ENCODE peak calls at places on chromosomes 11 and 22, in eight cellular contexts. One of them, this sample, is unnamed.

GRCh38 chr22:28398987-28399386 is 280.7 kb downstream of the TTC28 start:
- DNase-seq in fibroblast of lung: no peak
- DNase-seq in K562: no peak
- DNase-seq in mammary epithelial cell: no peak
- DNase-seq in IMR-90: peak; percentile 28
- DNase-seq in GM12878: no peak
- DNase-seq in Karpas-422: no peak
- DNase-seq in endothelial cell of umbilical vein: no peak
- DNase-seq in this sample: no peak

GRCh38 chr11:119363874-119364590 is 17.5 kb downstream of the USP2 start:
- DNase-seq in GM12878: no peak
- DNase-seq in mammary epithelial cell: no peak
- DNase-seq in IMR-90: no peak
- DNase-seq in K562: peak; percentile 94
- DNase-seq in Karpas-422: peak; percentile 83
- DNase-seq in fibroblast of lung: peak; percentile 20
- DNase-seq in endothelial cell of umbilical vein: peak; percentile 39
- DNase-seq in this sample: peak; percentile 73

GRCh38 chr11:65504671-65505433 is 6.0 kb downstream of the MALAT1 start:
- DNase-seq in GM12878: no peak
- DNase-seq in IMR-90: peak; percentile 46
- DNase-seq in mammary epithelial cell: no peak
- DNase-seq in fibroblast of lung: peak; percentile 29
- DNase-seq in endothelial cell of umbilical vein: peak; percentile 35
- DNase-seq in K562: no peak
- DNase-seq in Karpas-422: peak; percentile 60
- DNase-seq in this sample: peak; percentile 52

GRCh38 chr11:1410366-1411291 is 20.9 kb downstream of the BRSK2 start:
- DNase-seq in IMR-90: no peak
- DNase-seq in GM12878: no peak
- DNase-seq in endothelial cell of umbilical vein: no peak
- DNase-seq in K562: no peak
- DNase-seq in fibroblast of lung: no peak
- DNase-seq in Karpas-422: no peak
- DNase-seq in mammary epithelial cell: no peak
- DNase-seq in this sample: no peak

GRCh38 chr11:66854729-66855211 is 2.1 kb upstream of the LRFN4 start:
- DNase-seq in IMR-90: no peak
- DNase-seq in GM12878: no peak
- DNase-seq in K562: no peak
- DNase-seq in Karpas-422: no peak
- DNase-seq in fibroblast of lung: no peak
- DNase-seq in endothelial cell of umbilical vein: no peak
- DNase-seq in mammary epithelial cell: no peak
- DNase-seq in this sample: no peak

GRCh38 chr11:58142781-58143180 is 17.5 kb upstream of the OR9I1 start:
- DNase-seq in Karpas-422: no peak
- DNase-seq in endothelial cell of umbilical vein: no peak
- DNase-seq in K562: no peak
- DNase-seq in mammary epithelial cell: no peak
- DNase-seq in fibroblast of lung: no peak
- DNase-seq in IMR-90: no peak
- DNase-seq in GM12878: no peak
- DNase-seq in this sample: no peak

GRCh38 chr11:1445741-1446445 is 40.7 kb downstream of the MOB2 start:
- DNase-seq in Karpas-422: no peak
- DNase-seq in K562: no peak
- DNase-seq in GM12878: no peak
- DNase-seq in mammary epithelial cell: no peak
- DNase-seq in IMR-90: no peak
- DNase-seq in fibroblast of lung: no peak
- DNase-seq in endothelial cell of umbilical vein: no peak
- DNase-seq in this sample: peak; percentile 31

GRCh38 chr11:67612751-67613150 is 6.0 kb downstream of the NDUFV1 start:
- DNase-seq in endothelial cell of umbilical vein: no peak
- DNase-seq in Karpas-422: no peak
- DNase-seq in mammary epithelial cell: no peak
- DNase-seq in fibroblast of lung: no peak
- DNase-seq in K562: no peak
- DNase-seq in GM12878: no peak
- DNase-seq in IMR-90: no peak
- DNase-seq in this sample: no peak

GRCh38 chr22:46262449-46263207 is 515 bp downstream of the PKDREJ start:
- DNase-seq in IMR-90: peak; percentile 35
- DNase-seq in endothelial cell of umbilical vein: peak; percentile 53
- DNase-seq in mammary epithelial cell: no peak
- DNase-seq in K562: no peak
- DNase-seq in GM12878: no peak
- DNase-seq in Karpas-422: no peak
- DNase-seq in fibroblast of lung: peak; percentile 56
- DNase-seq in this sample: peak; percentile 67

GRCh38 chr11:8587915-8588314 is 6.1 kb downstream of the STK33 start:
- DNase-seq in IMR-90: no peak
- DNase-seq in mammary epithelial cell: no peak
- DNase-seq in K562: no peak
- DNase-seq in fibroblast of lung: no peak
- DNase-seq in Karpas-422: no peak
- DNase-seq in endothelial cell of umbilical vein: no peak
- DNase-seq in GM12878: no peak
- DNase-seq in this sample: no peak

GRCh38 chr11:93220078-93220477 is 22.3 kb upstream of the SLC36A4 start:
- DNase-seq in Karpas-422: no peak
- DNase-seq in K562: no peak
- DNase-seq in GM12878: no peak
- DNase-seq in fibroblast of lung: no peak
- DNase-seq in mammary epithelial cell: no peak
- DNase-seq in endothelial cell of umbilical vein: no peak
- DNase-seq in IMR-90: no peak
- DNase-seq in this sample: no peak

GRCh38 chr11:78039919-78040671 is 17.0 kb upstream of the KCTD14 start:
- DNase-seq in GM12878: no peak
- DNase-seq in endothelial cell of umbilical vein: peak; percentile 80
- DNase-seq in mammary epithelial cell: peak; percentile 71
- DNase-seq in IMR-90: peak; percentile 85
- DNase-seq in Karpas-422: peak; percentile 46
- DNase-seq in K562: peak; percentile 50
- DNase-seq in fibroblast of lung: peak; percentile 90
- DNase-seq in this sample: peak; percentile 85

GRCh38 chr11:2722955-2723354 is 23.2 kb upstream of the KCNQ1OT1 start:
- DNase-seq in Karpas-422: no peak
- DNase-seq in GM12878: no peak
- DNase-seq in IMR-90: no peak
- DNase-seq in endothelial cell of umbilical vein: no peak
- DNase-seq in mammary epithelial cell: no peak
- DNase-seq in fibroblast of lung: no peak
- DNase-seq in K562: peak; percentile 81
- DNase-seq in this sample: no peak

DNA sequence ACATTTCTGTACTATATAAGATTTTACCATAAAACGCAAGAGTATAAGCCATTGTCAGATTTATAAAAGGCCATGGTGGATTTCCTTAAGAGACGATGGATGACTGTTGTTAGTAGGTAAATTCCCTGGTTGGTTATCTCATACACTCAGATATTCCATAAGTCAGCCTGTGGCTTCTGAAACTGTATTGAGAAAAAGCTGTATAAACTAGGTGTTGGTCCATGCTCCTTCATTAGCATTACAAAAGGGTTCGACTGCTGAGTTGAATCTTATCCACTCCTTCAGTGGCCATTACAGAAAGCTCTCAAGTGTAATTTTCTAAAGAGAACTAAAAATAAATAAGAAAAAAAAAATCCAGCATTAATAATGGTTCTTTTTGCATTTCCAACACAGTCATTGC is 5.3 kb downstream of the GRAP2 start:
- DNase-seq in fibroblast of lung: no peak
- DNase-seq in Karpas-422: no peak
- DNase-seq in IMR-90: no peak
- DNase-seq in mammary epithelial cell: no peak
- DNase-seq in endothelial cell of umbilical vein: no peak
- DNase-seq in K562: no peak
- DNase-seq in GM12878: no peak
- DNase-seq in this sample: no peak
- H3K4me1 ChIP-seq in fibroblast of lung: no peaks in the 10 kb centered on the region
- H3K4me1 ChIP-seq in Karpas-422: no peaks in the 10 kb centered on the region
- H3K4me1 ChIP-seq in IMR-90: no peaks in the 10 kb centered on the region
- H3K4me1 ChIP-seq in mammary epithelial cell: no peaks in the 10 kb centered on the region
- H3K4me1 ChIP-seq in endothelial cell of umbilical vein: no peaks in the 10 kb centered on the region
- H3K4me1 ChIP-seq in K562: peaks cover 12% of the 10 kb centered on the region
- H3K4me1 ChIP-seq in GM12878: peaks cover 28% of the 10 kb centered on the region
- H3K4me1 ChIP-seq in this sample: no peaks in the 10 kb centered on the region

DNA sequence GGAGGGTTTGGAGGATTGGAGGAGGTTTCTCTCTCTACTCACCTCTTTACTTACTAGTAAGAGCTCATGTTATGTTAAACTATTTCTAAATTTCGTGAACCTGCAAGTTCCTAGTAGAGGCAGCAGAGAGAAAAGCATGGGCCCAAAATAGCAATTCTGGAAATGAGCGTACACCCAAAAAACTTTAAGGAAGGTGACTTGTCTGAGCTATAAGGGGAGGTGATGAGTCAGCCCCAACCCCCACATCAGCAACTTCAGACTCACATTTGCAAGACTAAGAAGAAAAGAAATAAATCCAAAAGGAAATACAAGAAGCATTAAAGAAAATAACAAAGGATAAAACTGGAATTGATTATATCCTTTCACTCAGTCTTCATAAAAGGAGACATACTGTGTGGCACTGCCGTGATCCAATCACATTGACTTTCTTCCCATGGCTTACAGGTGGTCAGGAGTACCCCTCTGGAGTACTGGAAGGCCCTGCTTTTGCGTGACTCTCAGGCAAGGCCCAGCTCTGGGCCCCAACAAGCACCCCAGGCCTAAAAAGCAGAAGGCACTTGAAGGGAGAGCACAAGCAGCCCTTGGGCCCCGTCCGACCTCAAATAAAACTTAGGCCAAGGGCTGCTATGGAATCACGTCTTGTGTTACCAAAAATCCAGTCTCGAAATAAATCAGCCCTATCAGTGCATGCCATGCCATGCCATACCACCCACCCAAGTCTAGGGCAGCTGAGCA is 14.3 kb downstream of the PACSIN2 start:
- DNase-seq in fibroblast of lung: peak; percentile 80
- DNase-seq in mammary epithelial cell: no peak
- DNase-seq in endothelial cell of umbilical vein: no peak
- DNase-seq in Karpas-422: no peak
- DNase-seq in K562: no peak
- DNase-seq in GM12878: no peak
- DNase-seq in IMR-90: peak; percentile 74
- DNase-seq in this sample: peak; percentile 71
- H4K20me1 ChIP-seq in fibroblast of lung: no peaks in the 10 kb centered on the region
- H4K20me1 ChIP-seq in mammary epithelial cell: no peaks in the 10 kb centered on the region
- H4K20me1 ChIP-seq in endothelial cell of umbilical vein: no peaks in the 10 kb centered on the region
- H4K20me1 ChIP-seq in Karpas-422: peaks cover 78% of the 10 kb centered on the region
- H4K20me1 ChIP-seq in K562: peaks cover 2% of the 10 kb centered on the region
- H4K20me1 ChIP-seq in GM12878: no peaks in the 10 kb centered on the region
- H4K20me1 ChIP-seq in IMR-90: peaks cover 19% of the 10 kb centered on the region
- H4K20me1 ChIP-seq in this sample: no peaks in the 10 kb centered on the region

GRCh38 chr22:41417622-41418390 is 28.8 kb downstream of the TOB2 start:
- DNase-seq in fibroblast of lung: peak; percentile 11
- DNase-seq in mammary epithelial cell: no peak
- DNase-seq in K562: no peak
- DNase-seq in IMR-90: no peak
- DNase-seq in Karpas-422: no peak
- DNase-seq in endothelial cell of umbilical vein: peak; percentile 24
- DNase-seq in GM12878: no peak
- DNase-seq in this sample: peak; percentile 39
- H3K9ac ChIP-seq in fibroblast of lung: no peak overlapping the region
- H3K9ac ChIP-seq in mammary epithelial cell: no peak overlapping the region
- H3K9ac ChIP-seq in K562: no peak overlapping the region
- H3K9ac ChIP-seq in IMR-90: no peak overlapping the region
- H3K9ac ChIP-seq in Karpas-422: no peak overlapping the region
- H3K9ac ChIP-seq in endothelial cell of umbilical vein: no peak overlapping the region
- H3K9ac ChIP-seq in GM12878: no peak overlapping the region
- H3K9ac ChIP-seq in this sample: no peak overlapping the region

DNA sequence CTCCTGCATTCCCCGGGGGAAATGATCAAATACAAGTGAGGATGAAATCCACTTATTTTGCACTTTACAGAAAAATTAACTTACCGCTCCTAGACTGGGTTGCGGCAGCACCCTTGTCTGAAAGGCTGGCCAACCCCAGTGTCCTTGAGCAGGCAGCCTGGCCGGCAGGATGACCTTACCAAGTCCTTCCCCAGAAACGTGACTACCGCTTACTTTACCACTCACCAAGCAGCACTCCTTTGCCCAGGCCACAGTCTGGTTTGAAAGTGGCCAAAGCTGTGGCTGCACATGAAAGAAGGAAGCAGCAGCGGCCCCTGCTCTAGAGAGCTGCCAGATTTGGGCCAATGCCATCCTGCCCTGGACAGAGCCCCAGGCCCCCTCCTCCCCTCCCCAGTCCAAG is 20.3 kb downstream of the MYH9 start:
- DNase-seq in GM12878: no peak
- DNase-seq in endothelial cell of umbilical vein: no peak
- DNase-seq in IMR-90: no peak
- DNase-seq in mammary epithelial cell: no peak
- DNase-seq in Karpas-422: no peak
- DNase-seq in fibroblast of lung: no peak
- DNase-seq in K562: no peak
- DNase-seq in this sample: no peak
- H3K4me1 ChIP-seq in GM12878: peaks cover 75% of the 10 kb centered on the region
- H3K4me1 ChIP-seq in endothelial cell of umbilical vein: peaks cover 95% of the 10 kb centered on the region
- H3K4me1 ChIP-seq in IMR-90: peaks cover 73% of the 10 kb centered on the region
- H3K4me1 ChIP-seq in mammary epithelial cell: peaks cover 97% of the 10 kb centered on the region
- H3K4me1 ChIP-seq in Karpas-422: peaks cover 95% of the 10 kb centered on the region
- H3K4me1 ChIP-seq in fibroblast of lung: peaks cover 81% of the 10 kb centered on the region
- H3K4me1 ChIP-seq in K562: peaks cover 65% of the 10 kb centered on the region
- H3K4me1 ChIP-seq in this sample: peaks cover 98% of the 10 kb centered on the region

GRCh38 chr11:35946766-35947165 is 2.9 kb downstream of the LDLRAD3 start:
- DNase-seq in Karpas-422: no peak
- DNase-seq in IMR-90: no peak
- DNase-seq in K562: no peak
- DNase-seq in fibroblast of lung: no peak
- DNase-seq in endothelial cell of umbilical vein: no peak
- DNase-seq in GM12878: no peak
- DNase-seq in mammary epithelial cell: no peak
- DNase-seq in this sample: no peak

GRCh38 chr11:35944503-35945136 is 758 bp downstream of the LDLRAD3 start:
- DNase-seq in IMR-90: no peak
- DNase-seq in GM12878: no peak
- DNase-seq in K562: no peak
- DNase-seq in Karpas-422: no peak
- DNase-seq in mammary epithelial cell: peak; percentile 2
- DNase-seq in endothelial cell of umbilical vein: no peak
- DNase-seq in fibroblast of lung: peak; percentile 15
- DNase-seq in this sample: peak; percentile 59

GRCh38 chr11:35943294-35943693 is 568 bp upstream of the LDLRAD3 start:
- DNase-seq in mammary epithelial cell: no peak
- DNase-seq in Karpas-422: no peak
- DNase-seq in GM12878: no peak
- DNase-seq in K562: no peak
- DNase-seq in endothelial cell of umbilical vein: no peak
- DNase-seq in fibroblast of lung: no peak
- DNase-seq in IMR-90: no peak
- DNase-seq in this sample: no peak

GRCh38 chr11:35943761-35944502 is at the start of gene LDLRAD3:
- DNase-seq in mammary epithelial cell: peak; percentile 76
- DNase-seq in fibroblast of lung: peak; percentile 87
- DNase-seq in IMR-90: peak; percentile 82
- DNase-seq in endothelial cell of umbilical vein: peak; percentile 72
- DNase-seq in Karpas-422: no peak
- DNase-seq in GM12878: no peak
- DNase-seq in K562: peak; percentile 91
- DNase-seq in this sample: peak; percentile 90

GRCh38 chr11:35945137-35945518 is 1.3 kb downstream of the LDLRAD3 start:
- DNase-seq in IMR-90: no peak
- DNase-seq in Karpas-422: no peak
- DNase-seq in K562: no peak
- DNase-seq in GM12878: no peak
- DNase-seq in mammary epithelial cell: no peak
- DNase-seq in endothelial cell of umbilical vein: no peak
- DNase-seq in fibroblast of lung: no peak
- DNase-seq in this sample: no peak
- H4K20me1 ChIP-seq in IMR-90: peaks cover 3% of the 10 kb centered on the region
- H4K20me1 ChIP-seq in Karpas-422: no peaks in the 10 kb centered on the region
- H4K20me1 ChIP-seq in K562: peaks cover 11% of the 10 kb centered on the region
- H4K20me1 ChIP-seq in GM12878: no peaks in the 10 kb centered on the region
- H4K20me1 ChIP-seq in mammary epithelial cell: no peaks in the 10 kb centered on the region
- H4K20me1 ChIP-seq in endothelial cell of umbilical vein: no peaks in the 10 kb centered on the region
- H4K20me1 ChIP-seq in fibroblast of lung: no peaks in the 10 kb centered on the region
- H4K20me1 ChIP-seq in this sample: no peaks in the 10 kb centered on the region